ENCODE peak calls at places on chromosome 3, in five cellular contexts. P is lower lobe of right lung; J is CD8-positive, alpha-beta memory T cell; V is psoas muscle; F is uterus. R is an unnamed sample. For H3K4me1, the result is how much of the 10 kb centered on the place peaks cover.

GRCh38 chr3:14119651-14120050 is 5.0 kb downstream of the CHCHD4 start:
- DNase-seq in F (no peak), P (no peak), J (no peak), V (no peak), R (no peak)

GRCh38 chr3:101381809-101382208 is 61.4 kb upstream of the IMPG2 start:
- DNase-seq in F (no peak), V (no peak), J (no peak), P (no peak), R (no peak)

GRCh38 chr3:50170689-50171088 is 15.6 kb downstream of the SEMA3F start:
- DNase-seq in P (no peak), F (peak), V (peak), J (no peak), R (peak)

GRCh38 chr3:11014253-11014652 is 21.7 kb downstream of the SLC6A1 start:
- DNase-seq in V (no peak), F (no peak), P (no peak), J (no peak), R (no peak)

GRCh38 chr3:16148783-16149182 is 25.7 kb upstream of the GALNT15 start:
- DNase-seq in J (no peak), F (peak), P (no peak), V (peak), R (peak)

GRCh38 chr3:11136871-11137626 is 17.2 kb upstream of the HRH1 start:
- DNase-seq in V (peak), J (no peak), P (no peak), F (peak), R (peak)

GRCh38 chr3:176934698-176935097 is 262.6 kb downstream of the TBL1XR1 start:
- DNase-seq in F (no peak), P (no peak), J (no peak), V (no peak), R (no peak)

GRCh38 chr3:32455609-32456428 is 46.8 kb downstream of the CMTM6 start:
- DNase-seq in V (no peak), F (no peak), P (no peak), J (no peak), R (no peak)

GRCh38 chr3:99780749-99781148 is 36.9 kb upstream of the CMSS1 start:
- DNase-seq in J (no peak), P (no peak), V (no peak), F (no peak), R (no peak)

GRCh38 chr3:125990253-125990970 is 21.4 kb downstream of the ROPN1B start:
- DNase-seq in J (peak), P (peak), F (peak), V (peak), R (peak)

GRCh38 chr3:113275876-113276580 is 64.7 kb downstream of the BOC start:
- DNase-seq in P (no peak), J (no peak), F (peak), V (peak), R (no peak)

GRCh38 chr3:28317438-28318022 is 31.0 kb upstream of the ZCWPW2 start:
- DNase-seq in J (peak), F (no peak), V (no peak), P (no peak), R (no peak)

GRCh38 chr3:159586587-159587202 is 401.9 kb upstream of the IL12A start:
- DNase-seq in J (no peak), V (no peak), P (no peak), F (no peak), R (no peak)

GRCh38 chr3:115085197-115085865 is 61.8 kb downstream of the ZBTB20 start:
- DNase-seq in P (no peak), F (no peak), J (no peak), V (no peak), R (no peak)

GRCh38 chr3:14152233-14152962 is 26.0 kb downstream of the XPC start:
- DNase-seq in P (no peak), V (no peak), F (no peak), J (no peak), R (no peak)

GRCh38 chr3:71658131-71658530 is 67.1 kb downstream of the EIF4E3 start:
- DNase-seq in F (peak), P (peak), V (peak), J (no peak), R (peak)

GRCh38 chr3:126102530-126102951 is 18.6 kb upstream of the SLC41A3 start:
- DNase-seq in P (no peak), J (no peak), V (peak), F (no peak), R (peak)

GRCh38 chr3:11720220-11721113 is 76.8 kb upstream of the VGLL4 start:
- DNase-seq in F (peak), V (peak), J (peak), P (peak), R (peak)

GRCh38 chr3:53318522-53318921 is 28.8 kb downstream of the DCP1A start:
- DNase-seq in V (no peak), F (no peak), J (no peak), P (no peak), R (no peak)

GRCh38 chr3:104628185-104628789 is 738.4 kb upstream of the ALCAM start:
- DNase-seq in F (no peak), J (no peak), V (no peak), P (no peak), R (no peak)

GRCh38 chr3:139473155-139473771 is 3.1 kb downstream of the RBP2 start:
- DNase-seq in V (no peak), J (no peak), P (no peak), F (no peak), R (no peak)

GRCh38 chr3:73259291-73259690 is 197.8 kb downstream of the EBLN2 start:
- DNase-seq in V (no peak), F (no peak), J (no peak), P (no peak), R (no peak)

GRCh38 chr3:129344540-129345220 is 66.0 kb downstream of the HMCES start:
- DNase-seq in P (no peak), F (no peak), V (peak), J (no peak), R (no peak)

GRCh38 chr3:5136619-5137429 is 14.7 kb downstream of the ARL8B start:
- DNase-seq in V (no peak), J (peak), P (no peak), F (no peak), R (no peak)

GRCh38 chr3:108441081-108441507 is 69.3 kb downstream of the MYH15 start:
- DNase-seq in J (no peak), P (no peak), V (no peak), F (no peak), R (no peak)

GRCh38 chr3:33218446-33219174 is at the start of gene SUSD5:
- DNase-seq in J (no peak), F (no peak), P (no peak), V (peak), R (peak)

GRCh38 chr3:195003893-195004289 is 267.1 kb downstream of the XXYLT1 start:
- DNase-seq in F (no peak), P (no peak), V (no peak), J (no peak), R (no peak)

GRCh38 chr3:37171144-37171543 is 3.2 kb downstream of the LRRFIP2 start:
- DNase-seq in V (peak), J (no peak), P (no peak), F (no peak), R (peak)

GRCh38 chr3:99505646-99506269 is 132.6 kb upstream of the COL8A1 start:
- DNase-seq in P (peak), V (peak), J (no peak), F (peak), R (no peak)

GRCh38 chr3:155079795-155080546 is at the start of gene MME:
- DNase-seq in V (peak), F (no peak), J (no peak), P (peak), R (peak)

GRCh38 chr3:184584001-184584891 is 22.7 kb downstream of the EPHB3 start:
- DNase-seq in F (no peak), V (peak), P (no peak), J (no peak), R (no peak)

GRCh38 chr3:4821331-4821730 is 157.9 kb upstream of the BHLHE40 start:
- DNase-seq in F (no peak), V (no peak), P (no peak), J (no peak), R (no peak)

GRCh38 chr3:129289201-129289921 is 10.7 kb downstream of the HMCES start:
- DNase-seq in V (no peak), F (no peak), J (no peak), P (no peak), R (no peak)

GRCh38 chr3:98972155-98972554 is 70.7 kb upstream of the DCBLD2 start:
- DNase-seq in V (no peak), J (no peak), F (no peak), P (no peak), R (peak)

GRCh38 chr3:127639173-127640030 is 10.4 kb downstream of the PODXL2 start:
- DNase-seq in F (no peak), J (no peak), P (no peak), V (no peak), R (no peak)

GRCh38 chr3:131036986-131037385 is 10.3 kb downstream of the NEK11 start:
- DNase-seq in V (no peak), P (no peak), F (no peak), J (no peak), R (no peak)

GRCh38 chr3:141485578-141486415 is 1.0 kb upstream of the RASA2 start:
- DNase-seq in P (no peak), J (no peak), V (no peak), F (no peak), R (no peak)

GRCh38 chr3:149593416-149594160 is 64.2 kb downstream of the WWTR1 start:
- DNase-seq in F (no peak), P (no peak), J (no peak), V (no peak), R (no peak)
- H3K4me1 ChIP-seq in F (under half), P (under half), J (under half), V (half or more), R (half or more)

GRCh38 chr3:120418866-120419490 is 31.8 kb downstream of the FSTL1 start:
- DNase-seq in J (no peak), F (no peak), V (no peak), P (peak), R (peak)

GRCh38 chr3:120415756-120416155 is 35.0 kb downstream of the FSTL1 start:
- DNase-seq in P (no peak), V (no peak), J (no peak), F (no peak), R (no peak)

GRCh38 chr3:120417272-120417911 is 33.4 kb downstream of the FSTL1 start:
- DNase-seq in P (peak), F (peak), V (peak), J (peak), R (peak)

GRCh38 chr3:120418446-120418845 is 32.3 kb downstream of the FSTL1 start:
- DNase-seq in J (no peak), P (no peak), F (no peak), V (no peak), R (no peak)

DNA sequence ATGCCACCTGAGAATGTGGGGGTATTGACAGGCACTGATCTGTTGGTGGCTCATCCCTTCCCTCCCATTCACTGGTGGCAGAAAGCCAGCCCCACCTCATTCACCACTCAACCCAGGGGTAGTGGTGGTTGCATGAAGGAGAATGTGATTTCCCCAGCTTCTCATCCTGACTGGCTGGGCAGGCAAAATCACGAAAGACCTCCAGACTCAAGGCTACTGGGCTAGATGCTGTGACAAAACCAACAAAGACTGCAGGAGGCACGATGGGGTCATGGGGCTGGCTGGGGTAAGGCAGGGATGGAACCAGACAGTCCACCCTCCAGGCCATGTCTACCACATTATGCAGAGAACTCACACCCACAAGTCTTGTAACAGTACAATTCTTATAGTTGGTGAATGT is 33.9 kb downstream of the FSTL1 start:
- DNase-seq in V (no peak), P (no peak), J (no peak), F (no peak), R (no peak)
- H3K4me3 ChIP-seq in V (peak), P (no peak), J (no peak), F (peak), R (no peak)

GRCh38 chr3:170909129-170909903 is 879 bp upstream of the EIF5A2 start:
- DNase-seq in J (no peak), P (no peak), F (peak), V (no peak), R (peak)
- H3K27ac ChIP-seq in J (no peak), P (peak), F (no peak), V (no peak), R (no peak)

GRCh38 chr3:13024274-13024863 is 48.9 kb downstream of the IQSEC1 start:
- DNase-seq in V (no peak), P (no peak), F (no peak), J (no peak), R (no peak)
- H3K4me1 ChIP-seq in V (under half), P (under half), F (under half), J (under half), R (under half)

GRCh38 chr3:62686486-62686885 is 188.7 kb downstream of the CADPS start:
- DNase-seq in F (no peak), P (no peak), J (no peak), V (no peak), R (no peak)
- H3K4me3 ChIP-seq in F (no peak), P (no peak), J (no peak), V (no peak), R (no peak)

GRCh38 chr3:46943237-46944187 is 33.0 kb downstream of the CCDC12 start:
- DNase-seq in P (peak), J (peak), F (no peak), V (no peak), R (no peak)
- H3K27ac ChIP-seq in P (peak), J (no peak), F (peak), V (peak), R (peak)

GRCh38 chr3:124833710-124834332 is 53.3 kb downstream of the ITGB5 start:
- DNase-seq in P (no peak), V (no peak), F (no peak), J (no peak), R (no peak)

GRCh38 chr3:124836448-124836847 is 50.7 kb downstream of the ITGB5 start:
- DNase-seq in V (no peak), J (no peak), F (no peak), P (no peak), R (no peak)

GRCh38 chr3:124832782-124833709 is 54.1 kb downstream of the ITGB5 start:
- DNase-seq in F (no peak), V (no peak), J (no peak), P (no peak), R (no peak)

GRCh38 chr3:124837065-124837464 is 50.1 kb downstream of the ITGB5 start:
- DNase-seq in P (no peak), J (no peak), F (no peak), V (no peak), R (no peak)

GRCh38 chr3:124834723-124835718 is 52.1 kb downstream of the ITGB5 start:
- DNase-seq in F (peak), P (peak), V (peak), J (peak), R (peak)
- H3K4me1 ChIP-seq in F (under half), P (half or more), V (under half), J (under half), R (half or more)

GRCh38 chr3:55964491-55964980 is 477.4 kb upstream of the WNT5A start:
- DNase-seq in P (no peak), J (no peak), V (no peak), F (no peak), R (no peak)

GRCh38 chr3:55965776-55966175 is 478.7 kb upstream of the WNT5A start:
- DNase-seq in V (no peak), J (no peak), P (no peak), F (no peak), R (no peak)

GRCh38 chr3:55968331-55968730 is 481.2 kb upstream of the WNT5A start:
- DNase-seq in V (no peak), P (no peak), F (no peak), J (no peak), R (no peak)

GRCh38 chr3:55963611-55964010 is 476.5 kb upstream of the WNT5A start:
- DNase-seq in V (no peak), P (no peak), F (no peak), J (no peak), R (no peak)

GRCh38 chr3:55966566-55966965 is 479.5 kb upstream of the WNT5A start:
- DNase-seq in V (no peak), J (no peak), P (no peak), F (no peak), R (no peak)
- H3K4me3 ChIP-seq in V (no peak), J (no peak), P (no peak), F (no peak), R (no peak)

GRCh38 chr3:179880868-179881267 is 155.9 kb downstream of the PEX5L start:
- DNase-seq in F (no peak), V (no peak), J (no peak), P (no peak), R (no peak)
- H3K27ac ChIP-seq in F (no peak), V (no peak), J (no peak), P (no peak), R (no peak)

GRCh38 chr3:64088408-64089136 is 65.3 kb upstream of the PSMD6 start:
- DNase-seq in F (no peak), V (no peak), P (no peak), J (no peak), R (no peak)

GRCh38 chr3:64084640-64085039 is 61.3 kb upstream of the PSMD6 start:
- DNase-seq in J (no peak), F (no peak), P (no peak), V (no peak), R (no peak)

GRCh38 chr3:64083588-64083974 is 60.3 kb upstream of the PSMD6 start:
- DNase-seq in P (no peak), J (no peak), V (no peak), F (no peak), R (no peak)

GRCh38 chr3:64082917-64083587 is 59.8 kb upstream of the PSMD6 start:
- DNase-seq in F (peak), J (no peak), V (no peak), P (no peak), R (no peak)

DNA sequence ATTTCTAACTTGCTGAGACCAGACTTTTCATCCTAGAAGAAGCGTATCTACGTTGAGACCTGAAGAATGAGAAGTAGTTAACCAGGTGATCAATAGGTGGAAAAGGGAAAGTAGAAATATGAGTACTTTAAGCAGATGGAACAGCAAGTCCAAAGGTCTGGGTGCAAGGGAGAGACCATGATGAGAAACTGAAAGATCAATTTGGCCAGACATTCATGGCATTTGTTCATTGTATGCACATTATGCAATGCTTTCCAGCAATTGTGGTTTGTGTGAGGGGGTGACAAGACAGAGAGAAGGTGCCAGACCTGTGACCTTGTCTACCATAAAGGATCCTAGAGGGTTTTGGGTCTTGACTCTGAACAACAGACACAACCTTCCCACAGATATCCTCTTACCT is 63.2 kb upstream of the PSMD6 start:
- DNase-seq in F (no peak), J (no peak), P (no peak), V (no peak), R (no peak)
- H3K4me1 ChIP-seq in F (under half), J (under half), P (under half), V (under half), R (under half)